ENCODE peak calls at places on chromosomes 13 and 19, in ten cellular contexts. E is ovary; Z is BJ; J is AG09309; B is bronchial epithelial cell; D is cardiac muscle cell; H is uterus; W is naive thymus-derived CD4-positive, alpha-beta T cell; Y is mucosa of descending colon; T is fibroblast of pulmonary artery. G is an unnamed sample.

GRCh38 chr19:52269338-52270261 is at the start of gene ZNF766:
- DNase-seq in D (peak; percentile 96), T (peak; percentile 96), W (peak; percentile 96), B (peak; percentile 82), Y (peak; percentile 99), H (peak; percentile 98), J (peak; percentile 71), Z (peak; percentile 67), E (peak; percentile 98), G (peak; percentile 82)

GRCh38 chr19:52343548-52343947 is 7.5 kb downstream of the ZNF610 start:
- DNase-seq in Y (peak; percentile 37), J (no peak), B (peak; percentile 4), Z (no peak), H (peak; percentile 36), T (peak; percentile 38), E (peak; percentile 44), W (peak; percentile 41), D (peak; percentile 98), G (no peak)

GRCh38 chr19:33558846-33559245 is 37.3 kb upstream of the PEPD start:
- DNase-seq in Y (peak; percentile 3), W (no peak), E (no peak), T (peak; percentile 1), B (peak; percentile 14), Z (no peak), H (no peak), D (no peak), J (no peak), G (peak; percentile 1)

GRCh38 chr19:6458695-6459355 is 767 bp downstream of the SLC25A23 start:
- DNase-seq in J (no peak), B (no peak), Z (no peak), W (no peak), H (no peak), T (no peak), Y (peak; percentile 38), E (peak; percentile 41), D (no peak), G (no peak)

GRCh38 chr13:30363725-30364124 is 56.4 kb upstream of the KATNAL1 start:
- DNase-seq in H (no peak), D (no peak), W (no peak), J (no peak), Y (no peak), Z (no peak), T (no peak), B (no peak), E (no peak), G (no peak)

GRCh38 chr13:32538234-32538620 is 368 bp downstream of the N4BP2L2 start:
- DNase-seq in T (peak; percentile 43), E (no peak), H (no peak), Z (no peak), D (peak; percentile 65), W (no peak), J (no peak), Y (peak; percentile 81), B (peak; percentile 51), G (peak; percentile 1)

GRCh38 chr19:40503300-40503699 is 36.5 kb downstream of the SPTBN4 start:
- DNase-seq in E (no peak), Y (no peak), W (no peak), J (no peak), Z (no peak), H (no peak), D (no peak), T (no peak), B (no peak), G (no peak)

GRCh38 chr13:106701810-106702341 is 133.9 kb upstream of the ARGLU1 start:
- DNase-seq in J (no peak), Y (no peak), Z (no peak), E (no peak), W (no peak), B (no peak), T (no peak), D (no peak), H (no peak), G (no peak)

GRCh38 chr13:47110833-47111240 is 214.0 kb upstream of the HTR2A start:
- DNase-seq in E (no peak), B (no peak), T (no peak), W (no peak), Z (no peak), D (no peak), J (no peak), H (no peak), Y (no peak), G (no peak)

DNA sequence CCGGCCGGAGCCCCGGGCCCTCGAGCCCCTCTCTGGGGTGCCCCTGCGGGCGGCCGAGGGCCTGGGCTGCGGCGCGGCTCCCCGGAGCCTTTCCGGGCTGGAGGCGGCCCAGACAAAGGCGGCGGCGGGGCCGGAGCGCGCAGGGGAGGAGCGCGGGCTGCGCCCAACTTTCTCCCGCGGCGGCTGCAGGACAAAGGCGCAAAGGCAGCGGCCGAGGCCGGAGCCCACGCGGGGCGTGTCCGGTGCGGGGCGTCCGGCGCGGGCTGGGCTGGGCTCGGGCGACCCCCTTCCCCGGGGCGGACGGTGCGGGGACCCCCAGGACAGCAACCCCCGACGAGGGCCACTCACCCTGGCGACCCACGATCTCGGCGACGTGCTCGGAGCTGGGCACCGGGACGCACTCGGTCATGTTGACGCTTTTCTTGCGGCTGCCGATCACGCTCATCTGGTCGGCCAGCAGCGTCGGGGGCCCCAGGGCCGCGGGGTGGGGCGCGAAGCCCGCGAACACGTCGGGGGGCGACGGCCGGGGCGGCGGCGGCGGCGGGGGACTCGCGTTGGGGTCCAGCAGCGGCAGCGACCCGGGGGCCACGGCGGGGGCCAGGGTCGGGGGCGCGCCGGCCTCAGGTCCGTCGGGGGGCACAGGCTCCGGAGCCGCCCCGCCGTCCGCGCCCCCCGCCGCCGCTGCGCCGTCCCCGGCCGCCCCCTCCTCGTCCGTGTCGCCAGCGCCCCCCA is 843 bp downstream of the MEX3D start:
- DNase-seq in B (no peak), W (no peak), Z (no peak), J (no peak), D (no peak), E (peak; percentile 79), H (peak; percentile 43), Y (peak; percentile 34), T (peak; percentile 44), G (no peak)
- H3K4me3 ChIP-seq in B (peak overlapping the region; percentile 71), W (no peak overlapping the region), Z (peak overlapping the region; percentile 83), J (peak overlapping the region; percentile 71), D (peak overlapping the region; percentile 95), E (peak overlapping the region; percentile 72), H (peak overlapping the region; percentile 84), Y (peak overlapping the region; percentile 44), T (peak overlapping the region; percentile 71), G (peak overlapping the region; percentile 69)

GRCh38 chr13:111186305-111186930 is 71.3 kb downstream of the ARHGEF7 start:
- DNase-seq in J (no peak), H (no peak), Y (no peak), B (no peak), E (no peak), Z (no peak), T (no peak), D (no peak), W (no peak), G (no peak)
- H3K4me3 ChIP-seq in J (no peak overlapping the region), H (no peak overlapping the region), Y (no peak overlapping the region), B (no peak overlapping the region), E (no peak overlapping the region), Z (no peak overlapping the region), T (no peak overlapping the region), D (no peak overlapping the region), W (no peak overlapping the region), G (no peak overlapping the region)

GRCh38 chr19:17686027-17686511 is 2.1 kb downstream of the UNC13A start:
- DNase-seq in T (peak; percentile 20), E (no peak), W (no peak), J (no peak), D (no peak), Z (no peak), Y (no peak), H (no peak), B (no peak), G (no peak)

GRCh38 chr19:17687141-17687856 is 855 bp downstream of the UNC13A start:
- DNase-seq in B (no peak), D (no peak), E (no peak), J (no peak), W (no peak), Y (no peak), H (no peak), Z (no peak), T (no peak), G (no peak)

GRCh38 chr19:17686592-17687042 is 1.5 kb downstream of the UNC13A start:
- DNase-seq in J (no peak), Y (peak; percentile 7), T (peak; percentile 21), H (no peak), E (no peak), Z (no peak), D (peak; percentile 5), B (no peak), W (no peak), G (no peak)

GRCh38 chr19:17684256-17684655 is 3.9 kb downstream of the UNC13A start:
- DNase-seq in W (no peak), D (no peak), J (no peak), Z (no peak), E (no peak), Y (no peak), B (no peak), T (no peak), H (no peak), G (no peak)

DNA sequence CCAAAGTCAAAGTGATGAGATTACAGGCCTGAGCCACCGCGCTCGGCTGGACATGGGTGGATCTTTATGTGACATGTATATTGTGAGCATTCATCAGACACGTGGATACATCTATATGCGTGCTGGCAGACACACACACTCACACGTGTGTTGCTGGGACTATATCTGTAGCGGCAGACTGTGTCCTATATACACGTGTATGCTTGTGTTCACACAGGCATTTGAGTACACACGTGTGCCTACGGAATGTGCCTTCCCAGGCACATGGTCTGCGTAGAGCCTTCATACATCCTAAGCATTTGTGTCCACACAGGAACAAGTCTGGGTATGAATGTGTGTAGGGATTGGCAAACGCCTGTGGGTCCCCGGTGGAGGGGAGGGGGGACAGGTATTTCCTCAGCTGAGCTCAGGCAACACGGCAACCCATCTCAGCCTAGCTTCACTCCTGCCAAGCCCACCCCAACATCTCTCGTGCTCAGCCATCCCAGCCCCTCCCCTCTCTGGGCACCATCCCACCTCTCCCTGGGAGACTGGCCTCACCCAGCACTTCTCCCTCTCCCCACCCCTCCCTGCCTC is 2.6 kb downstream of the UNC13A start:
- DNase-seq in E (no peak), W (no peak), B (no peak), J (no peak), Z (no peak), H (no peak), T (no peak), Y (no peak), D (no peak), G (no peak)
- H3K4me3 ChIP-seq in E (no peak overlapping the region), W (no peak overlapping the region), B (no peak overlapping the region), J (no peak overlapping the region), Z (no peak overlapping the region), H (no peak overlapping the region), T (no peak overlapping the region), Y (no peak overlapping the region), D (no peak overlapping the region), G (no peak overlapping the region)

DNA sequence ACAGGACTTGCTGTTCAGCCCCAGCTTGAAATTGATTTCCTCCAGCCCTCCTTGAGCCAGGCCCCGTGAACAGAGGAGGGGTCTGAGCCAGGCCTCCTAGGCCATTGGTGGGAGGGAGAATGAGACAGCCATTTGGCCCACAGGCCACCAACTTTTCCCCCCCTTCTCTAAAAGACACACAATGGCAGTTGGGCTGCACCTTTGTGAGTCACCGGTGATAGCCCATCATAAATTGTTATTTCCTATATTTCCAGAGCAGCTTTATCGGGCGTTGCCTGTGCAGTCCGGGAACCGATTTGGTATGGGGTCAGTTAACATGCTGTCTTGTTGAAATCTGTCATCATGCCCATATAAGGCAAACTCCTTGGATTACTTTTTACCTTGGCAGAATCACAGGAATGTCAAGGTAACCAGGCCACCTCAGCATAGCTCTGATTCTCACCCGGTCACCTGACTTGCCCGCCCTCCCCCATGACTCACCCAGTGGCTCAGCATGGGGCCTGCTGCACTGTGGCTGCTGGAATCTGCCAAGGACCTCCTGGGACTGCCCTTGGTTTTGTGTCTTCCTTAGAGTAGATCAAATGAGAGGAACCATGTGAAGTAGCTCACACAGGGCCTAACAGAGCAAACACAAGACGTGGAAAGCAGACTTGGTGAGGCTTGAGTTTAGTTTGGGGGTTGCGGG is 36.1 kb downstream of the ACTN4 start:
- DNase-seq in T (peak; percentile 88), Z (no peak), E (peak; percentile 77), H (peak; percentile 72), Y (peak; percentile 90), J (no peak), B (peak; percentile 100), W (no peak), D (peak; percentile 56), G (peak; percentile 82)
- H3K4me3 ChIP-seq in T (no peak overlapping the region), Z (no peak overlapping the region), E (no peak overlapping the region), H (no peak overlapping the region), Y (peak overlapping the region; percentile 3), J (no peak overlapping the region), B (no peak overlapping the region), W (no peak overlapping the region), D (no peak overlapping the region), G (no peak overlapping the region)